ENCODE peak calls at places on chromosomes 1 and 21, in five cellular contexts. S, N, Q, Y and R are unnamed samples.

GRCh38 chr21:41768371-41769042 is 1.7 kb upstream of the RIPK4 start:
- DNase-seq in N (peak; percentile 29), Q (peak; percentile 85), Y (no peak), S (peak; percentile 79), R (no peak)

GRCh38 chr1:104467590-104467989 is 717.9 kb downstream of the AMY1C start:
- DNase-seq in N (no peak), S (no peak), Y (no peak), Q (no peak), R (no peak)

GRCh38 chr1:51875291-51875772 is 3.2 kb downstream of the NRDC start:
- DNase-seq in S (no peak), Q (no peak), Y (no peak), N (no peak), R (no peak)

GRCh38 chr1:212452323-212453155 is 19.8 kb downstream of the NENF start:
- DNase-seq in N (peak; percentile 36), Q (peak; percentile 84), S (no peak), Y (no peak), R (no peak)

GRCh38 chr1:42328047-42328625 is 6.9 kb downstream of the FOXJ3 start:
- DNase-seq in S (no peak), Q (no peak), Y (no peak), N (no peak), R (no peak)

GRCh38 chr21:45073301-45074047 is 906 bp upstream of the ADARB1 start:
- DNase-seq in Q (peak; percentile 44), S (no peak), Y (no peak), N (peak; percentile 49), R (no peak)

GRCh38 chr1:192610114-192610958 is 25.6 kb upstream of the RGS13 start:
- DNase-seq in S (no peak), N (peak; percentile 52), Q (peak; percentile 45), Y (no peak), R (no peak)

GRCh38 chr1:228478326-228478725 is 8.9 kb upstream of the RNF187 start:
- DNase-seq in Y (no peak), Q (no peak), N (no peak), S (no peak), R (no peak)

GRCh38 chr1:202835548-202836072 is 24.9 kb downstream of the PCAT6 start:
- DNase-seq in Q (no peak), Y (no peak), N (no peak), S (no peak), R (no peak)

GRCh38 chr1:1173061-1173792 is 453 bp upstream of the TTLL10 start:
- DNase-seq in N (no peak), S (peak; percentile 38), Q (no peak), Y (no peak), R (no peak)

GRCh38 chr1:174426153-174426552 is 21.6 kb upstream of the GPR52 start:
- DNase-seq in Q (no peak), N (no peak), S (no peak), Y (no peak), R (no peak)

GRCh38 chr1:241610056-241610815 is 29.9 kb downstream of the CHML start:
- DNase-seq in N (peak; percentile 67), Y (no peak), Q (peak; percentile 60), S (no peak), R (peak; percentile 14)

GRCh38 chr1:115807723-115808122 is 33.2 kb downstream of the NHLH2 start:
- DNase-seq in S (peak; percentile 61), Y (no peak), Q (peak; percentile 66), N (peak; percentile 70), R (peak; percentile 59)
- H2BK15ac ChIP-seq in S (no peak overlapping the region), Y (no peak overlapping the region), Q (no peak overlapping the region), N (no peak overlapping the region), R (no peak overlapping the region)

GRCh38 chr1:24450857-24451397 is 35.3 kb downstream of the NIPAL3 start:
- DNase-seq in Q (no peak), Y (no peak), S (no peak), N (no peak), R (no peak)

GRCh38 chr1:24454684-24455091 is 39.1 kb downstream of the NIPAL3 start:
- DNase-seq in N (no peak), Y (no peak), Q (peak; percentile 85), S (no peak), R (no peak)

GRCh38 chr1:24457866-24458265 is 42.3 kb downstream of the NIPAL3 start:
- DNase-seq in Y (no peak), Q (no peak), S (no peak), N (no peak), R (no peak)

GRCh38 chr1:24450321-24450720 is 34.7 kb downstream of the NIPAL3 start:
- DNase-seq in N (no peak), Y (no peak), S (no peak), Q (no peak), R (no peak)

GRCh38 chr1:24452922-24453481 is 37.4 kb downstream of the NIPAL3 start:
- DNase-seq in S (no peak), Y (no peak), Q (peak; percentile 7), N (no peak), R (no peak)
- H2AFZ ChIP-seq in S (no peak overlapping the region), Y (no peak overlapping the region), Q (peak overlapping the region; percentile 18), N (no peak overlapping the region), R (no peak overlapping the region)

GRCh38 chr1:116486424-116486823 is 84.4 kb downstream of the CD58 start:
- DNase-seq in Q (peak; percentile 88), N (peak; percentile 69), Y (no peak), S (no peak), R (no peak)

GRCh38 chr1:116487016-116487415 is 83.8 kb downstream of the CD58 start:
- DNase-seq in S (no peak), N (no peak), Q (no peak), Y (no peak), R (no peak)

GRCh38 chr1:116485976-116486375 is 84.8 kb downstream of the CD58 start:
- DNase-seq in Y (no peak), N (peak; percentile 39), Q (peak; percentile 37), S (no peak), R (no peak)

GRCh38 chr1:116483481-116484309 is 87.1 kb downstream of the CD58 start:
- DNase-seq in N (peak; percentile 20), Y (no peak), S (no peak), Q (peak; percentile 5), R (no peak)

DNA sequence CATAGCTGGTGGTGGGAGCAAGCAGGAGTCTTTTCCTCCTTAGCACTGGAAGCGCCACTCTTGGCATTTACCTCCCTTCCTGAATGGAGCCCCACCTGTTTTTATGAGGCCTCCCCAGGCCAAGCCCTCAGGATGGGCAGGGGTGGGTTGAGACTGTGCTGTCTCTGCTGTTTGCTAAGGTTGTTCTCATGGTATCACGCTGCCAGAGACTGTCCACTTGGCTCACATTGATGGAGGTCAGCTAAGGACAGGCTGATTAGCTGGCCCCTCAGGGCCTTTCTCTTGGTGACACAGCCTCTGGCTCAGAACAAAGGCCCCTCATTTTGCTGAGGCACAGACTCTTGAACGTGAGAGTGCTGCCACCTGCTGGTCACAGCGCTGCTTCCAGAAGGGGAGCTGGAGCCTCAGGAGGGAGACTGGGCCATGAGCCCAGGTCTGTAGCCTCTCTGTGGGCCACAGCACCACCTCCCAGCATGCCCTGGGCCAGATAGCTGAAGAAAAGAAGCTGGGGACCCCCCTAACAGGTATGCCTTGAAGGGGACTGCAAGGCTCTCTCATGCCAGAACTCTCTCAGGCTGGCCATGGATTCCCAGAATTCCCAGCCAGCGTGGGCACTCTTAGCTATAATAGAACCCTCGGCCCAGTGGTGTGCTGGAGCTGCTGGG is 85.6 kb downstream of the CD58 start:
- DNase-seq in Y (peak; percentile 70), Q (peak; percentile 78), N (peak; percentile 80), S (peak; percentile 89), R (peak; percentile 91)
- H2BK15ac ChIP-seq in Y (no peak overlapping the region), Q (no peak overlapping the region), N (no peak overlapping the region), S (no peak overlapping the region), R (peak overlapping the region; percentile 34)

GRCh38 chr1:248852548-248852947 is 6.3 kb downstream of the ZNF692 start:
- DNase-seq in Q (no peak), Y (no peak), N (no peak), S (no peak), R (no peak)

GRCh38 chr1:248853668-248854375 is 5.1 kb downstream of the ZNF692 start:
- DNase-seq in Y (no peak), Q (no peak), S (no peak), N (no peak), R (no peak)

GRCh38 chr1:248851390-248851789 is 7.5 kb downstream of the ZNF692 start:
- DNase-seq in N (no peak), Y (no peak), S (no peak), Q (no peak), R (no peak)

GRCh38 chr1:248850536-248851251 is 8.2 kb downstream of the ZNF692 start:
- DNase-seq in Q (no peak), N (no peak), S (no peak), Y (no peak), R (no peak)

DNA sequence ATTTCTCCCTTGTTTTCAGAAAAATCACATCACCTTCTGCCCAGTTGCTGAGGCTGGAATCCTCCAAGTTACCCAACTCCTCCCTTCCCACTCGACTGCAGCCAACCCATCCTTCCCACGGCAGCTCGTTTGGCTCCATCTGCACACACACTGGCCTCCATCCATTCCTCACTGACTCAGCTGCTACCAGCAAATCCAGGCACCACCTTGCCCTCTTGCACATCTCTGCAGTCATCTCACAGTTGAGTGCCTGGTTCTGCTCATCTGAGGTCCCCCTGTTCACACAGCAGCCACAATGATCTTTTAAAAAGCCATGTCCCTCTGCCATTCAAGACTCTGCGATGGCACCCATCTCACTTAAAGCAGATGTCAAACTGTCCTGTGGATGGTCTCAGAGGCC is 5.9 kb downstream of the ZNF692 start:
- DNase-seq in S (no peak), Y (no peak), N (no peak), Q (peak; percentile 80), R (no peak)
- H2AFZ ChIP-seq in S (no peak overlapping the region), Y (no peak overlapping the region), N (no peak overlapping the region), Q (no peak overlapping the region), R (no peak overlapping the region)

DNA sequence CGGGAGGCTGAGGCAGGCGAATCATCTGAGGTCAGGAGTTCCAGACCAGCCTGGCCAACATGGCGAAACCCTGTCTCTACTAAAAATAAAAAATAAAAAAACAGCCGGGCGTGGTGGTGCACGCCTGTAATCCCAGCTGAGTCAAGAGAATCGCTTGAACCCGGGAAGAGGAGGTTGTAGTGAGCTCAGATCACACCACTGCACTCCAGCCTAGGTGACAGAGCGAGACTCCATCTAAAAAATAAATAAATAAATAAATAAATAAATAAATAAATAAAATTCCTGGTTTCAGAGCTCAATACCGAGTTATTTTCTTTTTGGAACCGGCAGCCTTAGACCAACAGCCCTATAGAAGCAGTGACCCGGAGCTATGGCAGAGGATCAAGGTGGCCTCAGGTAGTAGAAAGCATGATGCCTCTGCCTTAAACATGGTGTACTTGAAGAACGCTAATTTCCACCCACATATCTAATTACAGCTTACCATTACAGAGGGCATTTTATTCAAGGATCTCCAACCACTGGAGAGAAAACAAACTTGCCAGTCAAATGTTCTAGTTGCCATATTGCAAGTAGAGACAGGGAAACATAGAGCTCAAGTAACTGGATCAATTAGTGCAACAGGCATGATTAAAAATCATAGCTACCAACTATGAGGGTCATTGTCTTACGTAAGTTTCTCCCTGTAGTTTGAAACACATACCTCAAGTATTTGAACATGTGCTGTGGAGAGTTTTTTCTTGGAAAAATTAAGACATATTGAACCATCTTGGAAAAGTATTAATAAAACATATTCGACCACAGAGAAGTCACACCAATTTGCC is 2.0 kb upstream of the ENAH start:
- DNase-seq in Y (no peak), N (no peak), S (no peak), Q (no peak), R (no peak)
- H2BK15ac ChIP-seq in Y (no peak overlapping the region), N (no peak overlapping the region), S (no peak overlapping the region), Q (peak overlapping the region; percentile 93), R (no peak overlapping the region)